ENCODE peak calls at places on chromosomes 11 and 22, in four cellular contexts. F, U, M and L are unnamed samples.

GRCh38 chr11:93993747-93994146 is 27.4 kb upstream of the HEPHL1 start:
- DNase-seq in U (no peak), M (no peak), F (no peak), L (no peak)

GRCh38 chr11:61071208-61071681 is 31.0 kb upstream of the CD5 start:
- DNase-seq in F (no peak), M (no peak), U (no peak), L (no peak)

GRCh38 chr11:38937709-38938108 is 2339.7 kb upstream of the RAG2 start:
- DNase-seq in U (no peak), M (no peak), F (no peak), L (no peak)

GRCh38 chr11:1755344-1756023 is 5.1 kb upstream of the IFITM10 start:
- DNase-seq in M (no peak), U (no peak), F (no peak), L (no peak)

GRCh38 chr11:94776351-94777321 is 8.5 kb downstream of the AMOTL1 start:
- DNase-seq in F (peak; percentile 46), U (no peak), M (peak; percentile 29), L (peak; percentile 28)

GRCh38 chr11:80307676-80308075 is 866.8 kb upstream of the TENM4 start:
- DNase-seq in M (no peak), U (no peak), F (no peak), L (no peak)

GRCh38 chr22:35630387-35630793 is 13.3 kb upstream of the MB start:
- DNase-seq in U (peak; percentile 38), F (peak; percentile 67), M (no peak), L (no peak)

GRCh38 chr11:64558869-64559268 is 32.2 kb upstream of the SLC22A12 start:
- DNase-seq in U (no peak), M (no peak), F (no peak), L (no peak)

GRCh38 chr11:76984741-76985140 is 49.5 kb upstream of the B3GNT6 start:
- DNase-seq in F (no peak), M (no peak), U (no peak), L (peak; percentile 31)

GRCh38 chr11:13927496-13927895 is 35.0 kb upstream of the SPON1 start:
- DNase-seq in M (no peak), F (no peak), U (no peak), L (no peak)

GRCh38 chr11:62439785-62440602 is 21.2 kb downstream of the SCGB1A1 start:
- DNase-seq in U (no peak), M (no peak), F (peak; percentile 80), L (no peak)

GRCh38 chr11:65776196-65776595 is 4.6 kb downstream of the AP5B1 start:
- DNase-seq in M (peak; percentile 29), U (no peak), F (peak; percentile 53), L (no peak)

GRCh38 chr22:49555526-49555925 is 272.1 kb downstream of the BRD1 start:
- DNase-seq in F (no peak), U (no peak), M (no peak), L (no peak)

GRCh38 chr11:118434553-118435232 is 1.6 kb upstream of the KMT2A start:
- DNase-seq in M (no peak), F (peak; percentile 37), U (no peak), L (peak; percentile 22)
- TF ChIP-seq CTCF in M (no peak), F (no peak), U (no peak), L (no peak)

GRCh38 chr11:46305295-46305694 is 27.8 kb downstream of the CREB3L1 start:
- DNase-seq in U (no peak), F (peak; percentile 74), M (no peak), L (no peak)
- TF ChIP-seq CTCF in U (no peak), F (peak; percentile 23), M (no peak), L (no peak)

DNA sequence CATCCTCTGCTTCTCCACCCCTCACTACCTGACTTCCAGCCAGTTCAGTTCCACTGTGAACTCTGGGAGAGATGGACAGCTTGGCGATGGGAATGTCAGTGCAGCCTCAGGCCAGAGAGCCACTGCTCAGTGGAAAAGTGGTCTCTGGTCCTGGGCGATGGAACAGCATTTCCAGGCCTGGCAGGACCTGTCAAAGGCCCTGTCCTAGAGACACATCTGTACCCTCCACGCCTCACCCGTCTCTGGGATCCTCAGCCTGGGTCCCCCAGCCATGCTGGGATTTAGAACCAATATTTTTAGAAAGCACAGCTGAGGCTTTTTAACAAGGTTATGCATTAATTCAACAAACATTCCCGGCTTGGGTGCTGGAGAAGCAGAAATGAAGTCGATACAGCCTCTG is 165.7 kb downstream of the MN1 start:
- DNase-seq in U (no peak), F (no peak), M (no peak), L (no peak)
- TF ChIP-seq CTCF in U (no peak), F (no peak), M (no peak), L (no peak)

GRCh38 chr22:23404689-23405365 is 175.3 kb downstream of the IGLL1 start:
- DNase-seq in F (peak; percentile 53), M (peak; percentile 42), U (no peak), L (no peak)
- TF ChIP-seq CTCF in F (no peak), M (no peak), U (no peak), L (no peak)

GRCh38 chr11:68890490-68891231 is 13.0 kb downstream of the MRPL21 start:
- DNase-seq in U (no peak), M (peak; percentile 84), F (peak; percentile 79), L (no peak)
- TF ChIP-seq CTCF in U (no peak), M (no peak), F (no peak), L (no peak)

GRCh38 chr11:120335596-120335927 is 651 bp upstream of the ARHGEF12 start:
- DNase-seq in M (peak; percentile 47), F (peak; percentile 54), U (no peak), L (no peak)
- TF ChIP-seq CTCF in M (no peak), F (no peak), U (no peak), L (no peak)

DNA sequence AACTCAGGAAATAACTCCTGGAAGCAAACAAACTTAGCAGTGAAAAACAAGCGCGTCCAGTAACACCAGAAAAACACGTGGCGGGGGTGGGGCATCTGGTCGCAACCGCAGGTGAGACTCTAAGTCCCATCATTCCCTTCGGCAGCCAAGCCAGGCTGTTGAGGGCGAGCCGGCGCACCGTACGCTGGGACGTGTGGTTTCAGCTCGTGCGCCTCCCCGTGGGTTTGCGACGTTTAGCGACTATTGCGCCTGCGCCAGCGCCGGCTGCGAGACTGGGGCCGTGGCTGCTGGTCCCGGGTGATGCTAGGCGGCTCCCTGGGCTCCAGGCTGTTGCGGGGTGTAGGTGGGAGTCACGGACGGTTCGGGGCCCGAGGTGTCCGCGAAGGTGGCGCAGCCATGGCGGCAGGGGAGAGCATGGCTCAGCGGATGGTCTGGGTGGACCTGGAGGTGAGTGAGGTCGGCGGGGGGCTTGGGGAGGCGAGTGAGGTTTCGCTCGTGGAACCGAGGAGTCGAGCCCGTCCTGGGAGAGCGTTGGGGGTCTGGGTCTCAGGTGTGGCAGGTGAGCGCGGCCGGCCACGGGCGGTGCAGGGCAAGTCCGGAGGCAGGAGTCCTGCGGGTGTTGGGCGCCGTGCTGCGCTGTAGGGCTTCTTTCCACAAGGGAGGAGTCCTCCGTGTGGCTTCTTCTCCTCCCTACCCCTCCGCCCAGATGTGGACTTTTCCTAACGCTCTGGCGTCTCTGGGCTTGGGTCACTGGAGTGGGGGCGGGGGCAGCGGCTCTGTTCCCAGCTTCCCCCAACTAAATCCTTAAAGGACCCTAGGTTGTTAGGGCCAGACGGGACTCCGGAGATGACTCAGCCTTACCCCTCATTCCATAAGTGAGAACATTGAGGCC is at the start of gene REXO2:
- DNase-seq in U (peak; percentile 89), F (peak; percentile 97), M (peak; percentile 97), L (peak; percentile 87)
- TF ChIP-seq CTCF in U (no peak), F (peak; percentile 10), M (peak; percentile 8), L (no peak)